ENCODE peak calls at places on chromosomes 11 and 22, in six cellular contexts. K is HTR-8/SVneo; A is neuronal stem cell; S is CD4-positive, alpha-beta T cell; G is NCI-H524; U is foreskin fibroblast. X is an unnamed sample.

GRCh38 chr11:130858215-130858614 is 58.1 kb downstream of the SNX19 start:
- DNase-seq in A (no peak), K (no peak), G (no peak), S (no peak), U (no peak), X (no peak)

GRCh38 chr11:78392854-78393253 is 24.8 kb downstream of the GAB2 start:
- DNase-seq in S (no peak), K (no peak), A (no peak), G (no peak), U (no peak), X (no peak)

GRCh38 chr11:128174465-128175101 is 412.8 kb downstream of the ETS1 start:
- DNase-seq in S (no peak), K (peak), U (peak), G (peak), A (no peak), X (peak)

GRCh38 chr11:111329306-111330204 is 31.2 kb downstream of the POU2AF3 start:
- DNase-seq in U (no peak), G (no peak), A (no peak), K (no peak), S (no peak), X (no peak)

GRCh38 chr11:57972013-57972367 is 51.7 kb upstream of the OR9Q1 start:
- DNase-seq in G (no peak), A (no peak), S (no peak), U (no peak), K (no peak), X (no peak)

GRCh38 chr22:24695958-24696511 is 78.5 kb downstream of the PIWIL3 start:
- DNase-seq in S (no peak), U (peak), G (peak), A (no peak), K (no peak), X (peak)

GRCh38 chr22:30225220-30225922 is 21.2 kb downstream of the LIF start:
- DNase-seq in S (no peak), U (no peak), A (no peak), G (no peak), K (no peak), X (no peak)

GRCh38 chr11:6526411-6527135 is 29.5 kb downstream of the DNHD1 start:
- DNase-seq in A (no peak), K (no peak), G (no peak), S (no peak), U (peak), X (no peak)

GRCh38 chr11:109203176-109203575 is 218.8 kb upstream of the C11orf87 start:
- DNase-seq in K (no peak), S (no peak), U (no peak), A (no peak), G (no peak), X (no peak)

GRCh38 chr11:102267602-102268001 is 49.7 kb upstream of the BIRC3 start:
- DNase-seq in G (no peak), S (no peak), U (peak), A (no peak), K (peak), X (no peak)

GRCh38 chr11:131464024-131464423 is 93.6 kb downstream of the NTM start:
- DNase-seq in A (no peak), U (no peak), G (peak), S (no peak), K (no peak), X (peak)

GRCh38 chr11:117022526-117022925 is 75.7 kb downstream of the SIK3 start:
- DNase-seq in K (no peak), S (no peak), G (no peak), U (no peak), A (no peak), X (no peak)

GRCh38 chr11:35873721-35874120 is 70.1 kb upstream of the LDLRAD3 start:
- DNase-seq in G (no peak), S (no peak), A (no peak), U (no peak), K (no peak), X (no peak)

GRCh38 chr22:39134366-39135091 is 18.0 kb downstream of the CBX7 start:
- DNase-seq in G (no peak), K (no peak), A (no peak), S (no peak), U (no peak), X (no peak)

GRCh38 chr22:50150161-50151129 is 20.1 kb upstream of the PANX2 start:
- DNase-seq in S (no peak), A (no peak), G (peak), U (no peak), K (no peak), X (no peak)

GRCh38 chr22:26589367-26589844 is 526 bp downstream of the TPST2 start:
- DNase-seq in K (peak), U (peak), G (no peak), A (peak), S (no peak), X (peak)

GRCh38 chr11:34789196-34789834 is 126.9 kb downstream of the APIP start:
- DNase-seq in G (no peak), A (no peak), K (no peak), U (no peak), S (no peak), X (no peak)

GRCh38 chr11:132559371-132560036 is 972.8 kb downstream of the OPCML start:
- DNase-seq in G (peak), S (no peak), A (no peak), U (peak), K (no peak), X (no peak)

GRCh38 chr22:44274918-44275665 is 37.7 kb downstream of the SHISAL1 start:
- DNase-seq in G (no peak), K (no peak), A (no peak), U (no peak), S (no peak), X (no peak)

GRCh38 chr22:50583294-50583865 is 731 bp upstream of the CHKB start:
- DNase-seq in S (no peak), U (no peak), A (no peak), K (no peak), G (peak), X (no peak)

GRCh38 chr11:102546923-102547471 is 16.4 kb upstream of the MMP7 start:
- DNase-seq in U (no peak), S (no peak), K (no peak), A (no peak), G (no peak), X (no peak)

GRCh38 chr22:39960791-39961746 is 872 bp downstream of the TMA7B start:
- DNase-seq in S (peak), K (peak), G (no peak), U (peak), A (no peak), X (peak)

GRCh38 chr22:49368976-49369725 is 458.5 kb downstream of the BRD1 start:
- DNase-seq in K (no peak), A (no peak), S (no peak), U (no peak), G (peak), X (no peak)

X was measured in cardiac muscle cell.